ENCODE peak calls at places on chromosomes 7 and 10, in six cellular contexts. M is ELR; J is CD8-positive, alpha-beta T cell; K is cardiac muscle cell; U is HS-5; L is pons. D is an unnamed sample.

GRCh38 chr10:102675151-102675886 is 31.0 kb downstream of the TRIM8 start:
- DNase-seq in J (no peak), U (no peak), K (no peak), L (no peak), M (no peak), D (no peak)

GRCh38 chr7:138551102-138551501 is 91.0 kb downstream of the TRIM24 start:
- DNase-seq in U (no peak), L (no peak), M (no peak), K (no peak), J (no peak), D (no peak)

GRCh38 chr7:18087031-18087686 is 59.5 kb upstream of the PRPS1L1 start:
- DNase-seq in U (no peak), K (peak; percentile 24), J (no peak), M (peak; percentile 30), L (peak; percentile 4), D (no peak)

GRCh38 chr7:139099181-139099947 is 10.2 kb downstream of the ZC3HAV1 start:
- DNase-seq in L (no peak), J (no peak), M (no peak), U (no peak), K (peak; percentile 39), D (no peak)

GRCh38 chr7:131436384-131436783 is 108.7 kb downstream of the MKLN1 start:
- DNase-seq in U (no peak), M (no peak), K (peak; percentile 79), J (no peak), L (no peak), D (no peak)

GRCh38 chr7:40437498-40437897 is 302.7 kb downstream of the SUGCT start:
- DNase-seq in L (peak; percentile 13), K (peak; percentile 87), J (no peak), M (peak; percentile 96), U (peak; percentile 95), D (peak; percentile 93)

GRCh38 chr7:143405158-143405557 is 3.5 kb downstream of the EPHA1 start:
- DNase-seq in K (peak; percentile 41), U (no peak), L (no peak), J (no peak), M (no peak), D (no peak)

GRCh38 chr10:77165445-77166316 is 471.9 kb downstream of the KCNMA1 start:
- DNase-seq in L (peak; percentile 74), J (peak; percentile 27), K (peak; percentile 72), U (peak; percentile 38), M (peak; percentile 85), D (no peak)

GRCh38 chr7:1567893-1568292 is 1.9 kb downstream of the PSMG3 start:
- DNase-seq in L (no peak), K (no peak), J (no peak), U (no peak), M (peak; percentile 49), D (no peak)

GRCh38 chr10:96556003-96556402 is 30.8 kb downstream of the TM9SF3 start:
- DNase-seq in L (peak; percentile 49), M (peak; percentile 28), U (no peak), J (no peak), K (peak; percentile 28), D (no peak)

GRCh38 chr10:113993489-113993932 is 50.2 kb upstream of the ADRB1 start:
- DNase-seq in L (peak; percentile 36), U (no peak), M (no peak), K (peak; percentile 17), J (no peak), D (no peak)

GRCh38 chr7:15305002-15305600 is 256.7 kb downstream of the AGMO start:
- DNase-seq in L (peak; percentile 58), J (no peak), K (peak; percentile 69), U (peak; percentile 32), M (peak; percentile 80), D (no peak)

GRCh38 chr10:6416892-6417512 is 163.1 kb downstream of the PRKCQ start:
- DNase-seq in K (peak; percentile 68), J (no peak), M (peak; percentile 71), L (peak; percentile 80), U (no peak), D (no peak)

GRCh38 chr7:101950450-101951119 is 133.2 kb downstream of the CUX1 start:
- DNase-seq in L (no peak), U (no peak), J (no peak), M (peak; percentile 72), K (peak; percentile 88), D (no peak)

GRCh38 chr7:101859411-101860106 is 42.1 kb downstream of the CUX1 start:
- DNase-seq in M (no peak), K (peak; percentile 57), J (no peak), L (no peak), U (no peak), D (no peak)

GRCh38 chr7:156578578-156578940 is 62.0 kb upstream of the RNF32 start:
- DNase-seq in J (no peak), L (no peak), U (no peak), M (no peak), K (no peak), D (no peak)

GRCh38 chr10:84957427-84957826 is 629.0 kb downstream of the CCSER2 start:
- DNase-seq in K (no peak), L (no peak), U (no peak), J (no peak), M (no peak), D (no peak)